ENCODE peak calls at places on chromosomes 11 and 22, in seven cellular contexts. L is thoracic aorta, X is mesenchymal stem cell, F is upper lobe of right lung, W is heart left ventricle, Y is spleen, V is mucosa of descending colon. A is an unnamed sample.
A peak's percentile ranks its signal among the peaks of the same experiment; 100 is the strongest.

GRCh38 chr11:12395333-12395732 is 18.0 kb downstream of the PARVA start:
- DNase-seq in F (no peak), Y (no peak), V (no peak), L (no peak), X (no peak), W (no peak), A (no peak)

GRCh38 chr22:30945653-30946052 is 22.9 kb downstream of the MORC2 start:
- DNase-seq in Y (no peak), X (no peak), F (no peak), V (no peak), W (no peak), L (no peak), A (no peak)

GRCh38 chr11:116328410-116328809 is 444.4 kb downstream of the BUD13 start:
- DNase-seq in L (no peak), W (no peak), V (no peak), X (no peak), F (no peak), Y (no peak), A (no peak)

GRCh38 chr22:28044546-28045173 is 125.6 kb upstream of the PITPNB start:
- DNase-seq in V (no peak), Y (no peak), X (no peak), L (no peak), F (no peak), W (no peak), A (no peak)

GRCh38 chr22:19849800-19850481 is 4.7 kb downstream of the GNB1L start:
- DNase-seq in W (no peak), X (peak; percentile 25), Y (no peak), F (peak; percentile 84), L (no peak), V (no peak), A (no peak)

GRCh38 chr22:41028841-41029240 is 63.6 kb upstream of the EP300 start:
- DNase-seq in V (no peak), X (peak; percentile 97), W (no peak), L (no peak), F (no peak), Y (no peak), A (no peak)

GRCh38 chr22:37631448-37632173 is 7.9 kb upstream of the SH3BP1 start:
- DNase-seq in F (no peak), Y (peak; percentile 84), V (no peak), X (no peak), W (no peak), L (no peak), A (no peak)

GRCh38 chr11:73295259-73295995 is 12.6 kb upstream of the ARHGEF17 start:
- DNase-seq in X (peak; percentile 82), Y (peak; percentile 90), V (peak; percentile 82), L (no peak), W (peak; percentile 68), F (peak; percentile 84), A (no peak)

GRCh38 chr11:197741-198235 is 4.9 kb downstream of the SCGB1C1 start:
- DNase-seq in Y (peak; percentile 58), X (no peak), L (no peak), F (peak; percentile 59), W (peak; percentile 17), V (no peak), A (no peak)

GRCh38 chr11:97092823-97093222 is 703.0 kb downstream of the JRKL start:
- DNase-seq in W (no peak), Y (no peak), L (no peak), F (no peak), V (no peak), X (no peak), A (no peak)

GRCh38 chr11:1283906-1284305 is 25.5 kb downstream of the TOLLIP start:
- DNase-seq in L (no peak), F (no peak), X (no peak), Y (peak; percentile 68), V (no peak), W (no peak), A (peak; percentile 47)

GRCh38 chr22:42313804-42314581 is 43.5 kb upstream of the TCF20 start:
- DNase-seq in V (peak; percentile 84), Y (no peak), X (peak; percentile 86), F (no peak), W (no peak), L (no peak), A (peak; percentile 80)

GRCh38 chr11:69200331-69201047 is 44.8 kb downstream of the SMIM38 start:
- DNase-seq in F (peak; percentile 60), X (no peak), Y (no peak), L (no peak), W (peak; percentile 55), V (no peak), A (no peak)

GRCh38 chr11:122229078-122229477 is 113.1 kb upstream of the BLID start:
- DNase-seq in V (no peak), X (no peak), F (no peak), Y (no peak), W (no peak), L (no peak), A (no peak)

GRCh38 chr22:25739659-25740344 is 2.2 kb upstream of the MYO18B start:
- DNase-seq in X (no peak), W (no peak), Y (no peak), V (no peak), L (no peak), F (no peak), A (no peak)

GRCh38 chr11:41446107-41446506 is 13.3 kb downstream of the LRRC4C start:
- DNase-seq in X (no peak), Y (no peak), L (no peak), V (no peak), F (no peak), W (no peak), A (no peak)

GRCh38 chr11:57491371-57492061 is 24.0 kb downstream of the SLC43A1 start:
- DNase-seq in W (no peak), X (no peak), Y (peak; percentile 78), V (peak; percentile 58), F (peak; percentile 72), L (no peak), A (no peak)

GRCh38 chr11:60854847-60855725 is 664 bp downstream of the PTGDR2 start:
- DNase-seq in V (no peak), Y (peak; percentile 59), W (no peak), L (no peak), X (no peak), F (no peak), A (no peak)

GRCh38 chr11:119416606-119417580 is 6.1 kb downstream of the THY1 start:
- DNase-seq in V (no peak), L (no peak), Y (no peak), X (no peak), F (no peak), W (no peak), A (no peak)

GRCh38 chr11:86091566-86091965 is 22.7 kb upstream of the PICALM start:
- DNase-seq in L (peak; percentile 13), X (peak; percentile 62), W (no peak), V (no peak), F (no peak), Y (no peak), A (no peak)

GRCh38 chr22:38866399-38867123 is 5.5 kb downstream of the CBX6 start:
- DNase-seq in F (peak; percentile 63), V (no peak), L (no peak), X (no peak), Y (peak; percentile 88), W (no peak), A (no peak)

GRCh38 chr11:82864268-82864667 is 36.0 kb downstream of the PRCP start:
- DNase-seq in L (no peak), X (peak; percentile 45), V (peak; percentile 61), Y (peak; percentile 74), W (no peak), F (peak; percentile 81), A (peak; percentile 20)
- H3K36me3 ChIP-seq in L (no peaks in the 10 kb centered on the region), X (no peaks in the 10 kb centered on the region), V (no peaks in the 10 kb centered on the region), Y (no peaks in the 10 kb centered on the region), W (no peaks in the 10 kb centered on the region), F (no peaks in the 10 kb centered on the region), A (no peaks in the 10 kb centered on the region)

GRCh38 chr11:62601114-62601363 is 626 bp downstream of the MTA2 start:
- DNase-seq in X (peak; percentile 43), W (peak; percentile 72), F (no peak), V (no peak), Y (peak; percentile 94), L (no peak), A (no peak)

GRCh38 chr11:62601364-62602140 is at the start of gene MTA2:
- DNase-seq in V (peak; percentile 98), W (peak; percentile 97), L (peak; percentile 90), X (peak; percentile 98), Y (peak; percentile 99), F (peak; percentile 99), A (peak; percentile 98)

GRCh38 chr11:62599069-62599696 is 2.5 kb downstream of the MTA2 start:
- DNase-seq in V (peak; percentile 94), W (peak; percentile 95), Y (peak; percentile 96), F (peak; percentile 91), L (peak; percentile 95), X (peak; percentile 99), A (peak; percentile 81)

GRCh38 chr11:62600367-62601113 is 1.1 kb downstream of the MTA2 start:
- DNase-seq in W (no peak), Y (no peak), F (no peak), X (no peak), L (no peak), V (no peak), A (no peak)

GRCh38 chr11:62599909-62600308 is 1.8 kb downstream of the MTA2 start:
- DNase-seq in Y (no peak), L (no peak), X (no peak), W (no peak), F (no peak), V (no peak), A (no peak)
- H3K36me3 ChIP-seq in Y (peaks cover 45% of the 10 kb centered on the region), L (peaks cover 37% of the 10 kb centered on the region), X (peaks cover 61% of the 10 kb centered on the region), W (peaks cover 33% of the 10 kb centered on the region), F (peaks cover 45% of the 10 kb centered on the region), V (no peaks in the 10 kb centered on the region), A (no peaks in the 10 kb centered on the region)

GRCh38 chr11:32098142-32098903 is 7.4 kb downstream of the RCN1 start:
- DNase-seq in F (no peak), W (no peak), V (no peak), X (no peak), Y (no peak), L (no peak), A (no peak)

GRCh38 chr11:32099516-32099915 is 8.6 kb downstream of the RCN1 start:
- DNase-seq in X (no peak), Y (no peak), V (no peak), F (no peak), W (no peak), L (no peak), A (no peak)

GRCh38 chr11:32101791-32102190 is 10.9 kb downstream of the RCN1 start:
- DNase-seq in X (no peak), Y (no peak), V (no peak), L (no peak), W (no peak), F (no peak), A (no peak)

GRCh38 chr11:32103941-32104340 is 13.1 kb downstream of the RCN1 start:
- DNase-seq in W (no peak), F (no peak), L (no peak), Y (no peak), V (no peak), X (no peak), A (no peak)

DNA sequence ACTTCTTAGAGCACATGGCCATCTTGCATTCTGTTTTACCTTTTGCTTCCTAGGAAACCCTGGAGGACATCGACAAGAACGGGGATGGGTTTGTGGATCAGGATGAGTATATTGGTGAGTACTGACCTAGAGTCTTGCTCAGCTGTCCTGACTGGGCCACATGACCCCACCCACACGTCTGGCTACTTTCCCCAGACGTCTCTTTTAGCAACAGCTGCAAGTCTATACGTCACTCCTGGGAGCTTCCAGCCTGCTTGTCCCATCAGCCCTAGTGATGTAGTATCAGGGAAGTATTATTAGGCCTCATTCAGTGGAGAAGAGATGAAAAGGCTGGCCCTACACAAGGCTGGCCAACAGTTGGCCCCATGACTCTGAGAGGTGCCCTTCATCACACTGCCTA is 9.6 kb downstream of the RCN1 start:
- DNase-seq in Y (no peak), V (no peak), W (no peak), X (peak; percentile 33), L (no peak), F (no peak), A (no peak)
- H3K36me3 ChIP-seq in Y (peaks cover 43% of the 10 kb centered on the region), V (no peaks in the 10 kb centered on the region), W (peaks cover 4% of the 10 kb centered on the region), X (peaks cover 89% of the 10 kb centered on the region), L (peaks cover 28% of the 10 kb centered on the region), F (peaks cover 75% of the 10 kb centered on the region), A (no peaks in the 10 kb centered on the region)

GRCh38 chr11:103294516-103294915 is 185.3 kb downstream of the DYNC2H1 start:
- DNase-seq in L (no peak), W (no peak), X (peak; percentile 20), F (no peak), Y (no peak), V (no peak), A (no peak)
- H3K36me3 ChIP-seq in L (peaks cover 30% of the 10 kb centered on the region), W (peaks cover 18% of the 10 kb centered on the region), X (peaks cover 91% of the 10 kb centered on the region), F (peaks cover 3% of the 10 kb centered on the region), Y (peaks cover 15% of the 10 kb centered on the region), V (no peaks in the 10 kb centered on the region), A (no peaks in the 10 kb centered on the region)

A was measured in pancreas.